ENCODE peak calls at places on chromosomes 5 and 9, in ten cellular contexts. L is heart left ventricle, F is OCI-LY7, U is kidney, V is pancreas, T is stomach, Q is heart right ventricle, W is neural crest cell, O is GM13977, E is mammary epithelial cell. B is an unnamed sample.

GRCh38 chr5:165310031-165310430 is 1804.6 kb downstream of the MAT2B start:
- DNase-seq in L (no peak), F (no peak), U (no peak), V (no peak), T (no peak), Q (no peak), W (no peak), O (no peak), E (no peak), B (no peak)

GRCh38 chr9:105468875-105469274 is 21.0 kb downstream of the FSD1L start:
- DNase-seq in L (no peak), F (no peak), U (no peak), V (no peak), T (no peak), Q (no peak), W (no peak), O (no peak), E (no peak), B (no peak)

GRCh38 chr9:92969516-92970466 is 22.5 kb downstream of the FGD3 start:
- DNase-seq in L (no peak), F (no peak), U (no peak), V (no peak), T (peak), Q (no peak), W (no peak), O (no peak), E (no peak), B (no peak)

GRCh38 chr5:152560508-152561137 is 155.5 kb upstream of the NMUR2 start:
- DNase-seq in L (peak), F (peak), U (peak), V (peak), T (peak), Q (peak), W (peak), O (peak), E (peak), B (peak)

GRCh38 chr5:171633776-171634470 is 151.7 kb upstream of the SMIM23 start:
- DNase-seq in L (no peak), F (peak), U (no peak), V (no peak), T (no peak), Q (no peak), W (no peak), O (no peak), E (no peak), B (no peak)

GRCh38 chr9:17134843-17135577 is at the start of gene CNTLN:
- DNase-seq in L (peak), F (no peak), U (peak), V (peak), T (peak), Q (peak), W (peak), O (peak), E (peak), B (peak)

GRCh38 chr5:148372883-148373282 is 10.9 kb upstream of the FBXO38 start:
- DNase-seq in L (no peak), F (no peak), U (no peak), V (no peak), T (no peak), Q (no peak), W (no peak), O (no peak), E (peak), B (no peak)

GRCh38 chr5:95708876-95709275 is 22.3 kb upstream of the RHOBTB3 start:
- DNase-seq in L (no peak), F (no peak), U (no peak), V (no peak), T (no peak), Q (no peak), W (no peak), O (no peak), E (no peak), B (no peak)

GRCh38 chr5:2298746-2299145 is 416.0 kb upstream of the IRX4 start:
- DNase-seq in L (no peak), F (no peak), U (no peak), V (no peak), T (no peak), Q (no peak), W (no peak), O (no peak), E (no peak), B (no peak)

DNA sequence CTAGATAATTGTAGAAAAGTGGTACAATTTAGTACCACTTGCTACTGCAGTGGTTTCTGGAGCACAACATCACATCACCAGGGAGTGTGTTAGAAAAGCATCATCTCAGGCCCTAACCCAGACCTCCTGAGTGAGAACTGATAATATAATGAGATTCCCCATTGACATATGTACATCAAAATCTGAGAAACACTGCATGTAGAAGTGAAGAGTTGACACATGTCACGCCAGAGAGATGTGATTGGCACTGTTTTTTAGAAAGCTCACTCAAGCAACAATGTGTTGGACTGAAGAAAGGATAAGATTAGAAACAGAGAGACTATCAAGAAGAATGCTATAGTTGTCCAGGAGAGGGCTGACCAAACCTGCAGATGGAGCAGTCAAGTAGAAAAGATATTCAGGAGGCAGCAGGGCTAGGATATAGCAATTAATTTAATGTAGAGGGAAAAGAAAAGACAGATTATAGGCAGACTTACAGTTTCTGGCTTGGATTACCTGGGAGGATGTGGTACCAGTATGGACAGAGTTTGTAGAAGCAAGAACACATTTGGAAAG is 324.4 kb upstream of the ADAMTSL1 start:
- DNase-seq in L (no peak), F (no peak), U (no peak), V (no peak), T (no peak), Q (no peak), W (no peak), O (no peak), E (no peak), B (no peak)
- TF ChIP-seq CTCF in L (no peak), F (no peak), U (peak), V (no peak), T (peak), Q (no peak), W (no peak), O (no peak), E (no peak), B (no peak)

GRCh38 chr9:81103597-81104471 is 585.5 kb downstream of the TLE1 start:
- DNase-seq in L (no peak), F (no peak), U (no peak), V (no peak), T (no peak), Q (no peak), W (no peak), O (no peak), E (no peak), B (no peak)
- TF ChIP-seq CTCF in L (no peak), F (peak), U (peak), V (no peak), T (no peak), Q (no peak), W (peak), O (no peak), E (peak), B (peak)

GRCh38 chr5:36090033-36090432 is 23.4 kb upstream of the UGT3A2 start:
- DNase-seq in L (no peak), F (peak), U (no peak), V (no peak), T (no peak), Q (no peak), W (no peak), O (no peak), E (peak), B (no peak)
- TF ChIP-seq CTCF in L (no peak), F (peak), U (no peak), V (no peak), T (no peak), Q (no peak), W (peak), O (peak), E (peak), B (no peak)

GRCh38 chr9:128903079-128903461 is 17.7 kb upstream of the PHYHD1 start:
- DNase-seq in L (no peak), F (no peak), U (no peak), V (no peak), T (no peak), Q (no peak), W (no peak), O (no peak), E (no peak), B (no peak)

GRCh38 chr9:128903871-128904371 is 16.9 kb upstream of the PHYHD1 start:
- DNase-seq in L (no peak), F (no peak), U (no peak), V (no peak), T (no peak), Q (no peak), W (no peak), O (no peak), E (no peak), B (no peak)

GRCh38 chr9:128901379-128901778 is 19.4 kb upstream of the PHYHD1 start:
- DNase-seq in L (no peak), F (no peak), U (no peak), V (no peak), T (no peak), Q (no peak), W (no peak), O (no peak), E (no peak), B (no peak)

GRCh38 chr9:128901822-128902221 is 19.0 kb upstream of the PHYHD1 start:
- DNase-seq in L (no peak), F (no peak), U (no peak), V (no peak), T (no peak), Q (no peak), W (no peak), O (no peak), E (no peak), B (no peak)

DNA sequence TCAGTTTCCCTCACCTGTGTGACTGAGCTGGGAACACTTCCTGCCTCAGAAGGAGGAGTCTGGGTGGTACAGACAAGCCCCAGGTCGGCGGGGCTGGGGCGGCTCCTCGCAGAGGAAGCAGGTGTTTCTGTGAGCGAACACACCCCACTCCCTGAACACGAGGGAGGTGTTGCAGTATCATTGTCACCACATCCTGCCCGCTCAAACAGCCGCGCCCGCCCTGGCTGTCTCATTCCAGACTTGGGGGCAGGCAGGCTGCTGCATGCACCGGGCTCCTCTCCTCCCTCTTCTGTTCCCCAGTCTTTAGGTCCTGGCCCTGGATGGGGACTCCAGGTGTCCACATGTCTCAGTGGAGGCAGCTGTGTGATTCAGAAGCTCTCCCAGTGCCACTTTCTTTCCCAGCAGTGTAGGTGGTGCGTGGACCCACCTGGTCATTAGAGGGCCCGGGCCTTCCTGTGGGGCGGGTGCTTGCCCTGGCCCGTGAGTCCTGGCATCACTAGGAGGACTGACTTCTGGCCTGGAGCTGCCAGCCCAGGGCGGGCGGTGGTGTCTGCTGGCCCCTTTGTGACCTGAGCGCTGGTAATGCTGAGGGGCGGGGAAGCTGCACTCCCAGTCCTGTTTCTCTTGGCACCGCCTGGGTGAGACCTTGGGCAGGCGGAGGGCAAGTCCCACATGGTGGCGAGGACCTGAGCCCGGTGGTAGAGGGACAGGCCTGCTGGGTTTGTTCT is 18.3 kb upstream of the PHYHD1 start:
- DNase-seq in L (peak), F (peak), U (peak), V (no peak), T (peak), Q (peak), W (no peak), O (peak), E (peak), B (no peak)
- TF ChIP-seq CTCF in L (no peak), F (no peak), U (no peak), V (no peak), T (no peak), Q (no peak), W (no peak), O (no peak), E (no peak), B (no peak)

DNA sequence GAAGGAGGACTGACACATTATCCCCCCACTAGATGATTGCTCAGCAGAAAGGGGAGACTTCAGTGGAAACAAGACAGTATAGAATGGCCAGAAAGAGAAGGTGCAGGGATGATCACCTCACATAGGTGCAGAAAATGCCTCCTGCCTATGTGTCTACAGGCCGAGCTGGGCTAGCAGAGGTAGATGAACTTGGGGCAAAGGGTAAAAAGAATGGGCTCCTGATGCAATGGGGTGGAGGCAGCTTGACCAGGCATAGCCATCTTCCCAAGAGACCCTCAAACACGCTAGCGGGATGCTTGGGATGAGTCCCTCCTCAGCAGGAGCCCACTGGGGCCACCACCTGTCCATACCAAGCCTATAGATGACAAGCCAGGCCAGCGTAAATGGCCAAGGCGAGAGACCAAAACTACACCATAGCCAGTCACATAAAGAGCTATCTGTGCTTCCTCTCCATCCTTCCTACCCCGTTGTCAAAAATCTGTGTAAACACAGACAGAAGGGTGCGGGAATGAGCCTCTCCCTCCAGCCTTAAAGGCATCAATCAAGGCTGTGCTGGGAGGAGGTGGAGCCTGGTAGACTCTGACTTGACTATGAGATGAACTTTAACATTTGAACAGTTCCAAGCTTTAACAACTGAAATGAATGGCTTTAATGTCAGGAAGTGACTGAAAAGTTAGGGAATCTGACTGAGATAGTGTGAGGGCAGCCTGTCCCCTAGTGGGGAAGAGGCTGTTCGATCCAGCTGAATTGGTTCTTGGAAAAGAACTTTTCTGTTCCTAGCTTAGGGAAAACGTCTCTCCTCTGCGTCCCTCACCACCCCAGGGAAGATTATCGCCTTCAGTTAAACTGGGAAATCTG is 10.4 kb downstream of the C9orf152 start:
- DNase-seq in L (no peak), F (no peak), U (no peak), V (no peak), T (no peak), Q (no peak), W (no peak), O (no peak), E (no peak), B (no peak)
- TF ChIP-seq CTCF in L (no peak), F (no peak), U (peak), V (no peak), T (no peak), Q (peak), W (no peak), O (no peak), E (no peak), B (no peak)

GRCh38 chr9:135819905-135820304 is 87.4 kb downstream of the CAMSAP1 start:
- DNase-seq in L (no peak), F (no peak), U (no peak), V (no peak), T (no peak), Q (no peak), W (no peak), O (no peak), E (no peak), B (no peak)
- TF ChIP-seq CTCF in L (no peak), F (peak), U (no peak), V (no peak), T (no peak), Q (no peak), W (peak), O (peak), E (no peak), B (no peak)